ENCODE peak calls at places on chromosomes 5 and 9, in four cellular contexts. C, X, Z and P are unnamed samples.
A peak's percentile ranks its signal among the peaks of the same experiment; 100 is the strongest.

GRCh38 chr5:68711311-68712200 is 382.3 kb upstream of the SLC30A5 start:
- DNase-seq in C (peak; percentile 14), X (no peak), Z (no peak), P (peak; percentile 40)

GRCh38 chr9:134515026-134515821 is 126.4 kb upstream of the COL5A1 start:
- DNase-seq in C (no peak), X (no peak), Z (no peak), P (no peak)

GRCh38 chr5:83742089-83742488 is 21.4 kb upstream of the HAPLN1 start:
- DNase-seq in C (no peak), X (peak; percentile 75), Z (no peak), P (no peak)

GRCh38 chr5:140630296-140630695 is 2.7 kb downstream of the CD14 start:
- DNase-seq in C (no peak), X (no peak), Z (no peak), P (no peak)

GRCh38 chr9:94867281-94867841 is 140.9 kb downstream of the AOPEP start:
- DNase-seq in C (no peak), X (peak; percentile 89), Z (peak; percentile 44), P (no peak)

GRCh38 chr5:151551985-151552384 is 39.1 kb downstream of the FAT2 start:
- DNase-seq in C (no peak), X (no peak), Z (no peak), P (no peak)

GRCh38 chr5:133918316-133918715 is 50.1 kb downstream of the C5orf15 start:
- DNase-seq in C (no peak), X (no peak), Z (no peak), P (no peak)

GRCh38 chr5:74378464-74378863 is 262.1 kb downstream of the ENC1 start:
- DNase-seq in C (no peak), X (no peak), Z (no peak), P (no peak)

GRCh38 chr5:141040093-141040762 is 10.9 kb upstream of the PCDHB1 start:
- DNase-seq in C (no peak), X (no peak), Z (peak; percentile 25), P (no peak)

GRCh38 chr9:71552480-71552879 is 215.8 kb downstream of the CEMIP2 start:
- DNase-seq in C (no peak), X (no peak), Z (no peak), P (no peak)

GRCh38 chr5:67246546-67246945 is 49.9 kb upstream of the CD180 start:
- DNase-seq in C (no peak), X (no peak), Z (no peak), P (no peak)

GRCh38 chr9:75148551-75148950 is 60.2 kb downstream of the OSTF1 start:
- DNase-seq in C (peak; percentile 19), X (no peak), Z (no peak), P (no peak)

GRCh38 chr9:33230756-33231691 is 8.9 kb upstream of the SPINK4 start:
- DNase-seq in C (no peak), X (no peak), Z (no peak), P (no peak)

GRCh38 chr5:115685966-115686691 is 60.3 kb upstream of the TMED7 start:
- DNase-seq in C (no peak), X (no peak), Z (peak; percentile 59), P (peak; percentile 1)

GRCh38 chr9:6413365-6414263 is 615 bp downstream of the UHRF2 start:
- DNase-seq in C (no peak), X (no peak), Z (peak; percentile 15), P (peak; percentile 49)

GRCh38 chr9:138097501-138097991 is 220.0 kb downstream of the CACNA1B start:
- DNase-seq in C (no peak), X (no peak), Z (no peak), P (no peak)

GRCh38 chr9:113645224-113645971 is 181.9 kb downstream of the RGS3 start:
- DNase-seq in C (no peak), X (no peak), Z (no peak), P (no peak)

GRCh38 chr5:169980418-169981053 is at the start of gene INSYN2B:
- DNase-seq in C (peak; percentile 49), X (peak; percentile 39), Z (peak; percentile 47), P (peak; percentile 27)

GRCh38 chr5:60826653-60827052 is 17.4 kb downstream of the ELOVL7 start:
- DNase-seq in C (no peak), X (no peak), Z (no peak), P (no peak)

GRCh38 chr9:19922476-19923118 is 133.8 kb upstream of the SLC24A2 start:
- DNase-seq in C (no peak), X (peak; percentile 21), Z (no peak), P (peak; percentile 15)

GRCh38 chr5:88251048-88251711 is 17.5 kb downstream of the TMEM161B start:
- DNase-seq in C (peak; percentile 9), X (no peak), Z (no peak), P (no peak)

GRCh38 chr5:72817639-72818266 is 1.3 kb downstream of the TNPO1 start:
- DNase-seq in C (no peak), X (no peak), Z (no peak), P (peak; percentile 13)

GRCh38 chr9:110750272-110750671 is 81.7 kb downstream of the MUSK start:
- DNase-seq in C (no peak), X (no peak), Z (peak; percentile 83), P (no peak)

GRCh38 chr5:74009502-74009901 is 383.5 kb downstream of the ARHGEF28 start:
- DNase-seq in C (no peak), X (no peak), Z (no peak), P (no peak)

GRCh38 chr5:108749130-108749861 is 1.6 kb downstream of the FER start:
- DNase-seq in C (no peak), X (no peak), Z (no peak), P (peak; percentile 15)

GRCh38 chr5:37501152-37501551 is 122.0 kb downstream of the WDR70 start:
- DNase-seq in C (no peak), X (peak; percentile 3), Z (no peak), P (no peak)

GRCh38 chr5:174329738-174330137 is 284.2 kb downstream of the NSG2 start:
- DNase-seq in C (no peak), X (no peak), Z (no peak), P (no peak)

GRCh38 chr5:151815051-151815450 is 43.3 kb downstream of the G3BP1 start:
- DNase-seq in C (no peak), X (no peak), Z (no peak), P (no peak)

GRCh38 chr5:72353046-72353445 is 32.9 kb downstream of the PTCD2 start:
- DNase-seq in C (no peak), X (no peak), Z (no peak), P (no peak)

GRCh38 chr5:135020111-135020895 is 13.7 kb downstream of the PITX1 start:
- DNase-seq in C (no peak), X (no peak), Z (no peak), P (no peak)

GRCh38 chr9:129063061-129063460 is 17.9 kb upstream of the DOLPP1 start:
- DNase-seq in C (no peak), X (no peak), Z (no peak), P (no peak)

GRCh38 chr5:14449052-14449661 is 132.4 kb upstream of the OTULINL start:
- DNase-seq in C (peak; percentile 85), X (no peak), Z (no peak), P (no peak)

GRCh38 chr9:131676431-131676972 is 63.4 kb downstream of the RAPGEF1 start:
- DNase-seq in C (no peak), X (no peak), Z (no peak), P (no peak)

GRCh38 chr5:61486476-61486875 is 154.4 kb downstream of the ZSWIM6 start:
- DNase-seq in C (no peak), X (no peak), Z (no peak), P (no peak)

GRCh38 chr9:589723-590122 is 251.8 kb upstream of the DMRT1 start:
- DNase-seq in C (no peak), X (no peak), Z (no peak), P (no peak)